ENCODE peak calls at places on chromosomes 2 and 18, in five cellular contexts. Q is C1 segment of cervical spinal cord; E is bronchial epithelial cell; Z is HFF-Myc; A is stimulated activated CD4-positive, alpha-beta T cell treated with anti-CD3 and anti-CD28 coated beads, Interleukin-1b, Interleukin-23, amount 100 ng/mL, for 1 hour. B is an unnamed sample.

GRCh38 chr2:25297738-25298137 is 44.0 kb downstream of the DNMT3A start:
- DNase-seq in A (no peak), Z (no peak), Q (no peak), E (no peak), B (no peak)

GRCh38 chr2:20091305-20091991 is 40.0 kb upstream of the LAPTM4A start:
- DNase-seq in E (peak), A (no peak), Z (peak), Q (no peak), B (no peak)

GRCh38 chr2:236309669-236310029 is 45.4 kb upstream of the ASB18 start:
- DNase-seq in E (peak), A (no peak), Z (no peak), Q (no peak), B (no peak)

GRCh38 chr2:2590796-2591541 is 259.9 kb upstream of the MYT1L start:
- DNase-seq in A (no peak), E (no peak), Z (no peak), Q (no peak), B (no peak)

GRCh38 chr2:45823723-45824206 is 172.3 kb downstream of the PRKCE start:
- DNase-seq in Q (peak), A (no peak), Z (no peak), E (peak), B (no peak)

GRCh38 chr2:46922606-46923005 is 7.0 kb upstream of the MCFD2 start:
- DNase-seq in Z (no peak), Q (no peak), A (no peak), E (no peak), B (no peak)

GRCh38 chr2:167196461-167197252 is 308.4 kb downstream of the XIRP2 start:
- DNase-seq in E (no peak), A (no peak), Z (no peak), Q (no peak), B (no peak)

GRCh38 chr2:178811045-178811444 is 3.8 kb upstream of the TTN start:
- DNase-seq in A (no peak), E (no peak), Q (no peak), Z (no peak), B (no peak)

GRCh38 chr18:67260841-67261240 is 255.7 kb downstream of the DSEL start:
- DNase-seq in E (no peak), A (no peak), Z (no peak), Q (no peak), B (no peak)

GRCh38 chr2:25570161-25570840 is 103.1 kb downstream of the DTNB start:
- DNase-seq in E (no peak), Q (no peak), Z (no peak), A (no peak), B (no peak)

GRCh38 chr2:379778-380177 is 91.9 kb upstream of the ALKAL2 start:
- DNase-seq in Z (no peak), E (no peak), Q (no peak), A (no peak), B (no peak)

GRCh38 chr2:212539145-212539880 is 711 bp upstream of the ERBB4 start:
- DNase-seq in E (peak), Z (no peak), Q (peak), A (no peak), B (no peak)

GRCh38 chr2:101921961-101922325 is 69.8 kb upstream of the IL1R2 start:
- DNase-seq in E (no peak), A (no peak), Q (no peak), Z (no peak), B (no peak)

GRCh38 chr18:60883594-60883993 is 449.6 kb upstream of the CDH20 start:
- DNase-seq in E (peak), Q (no peak), Z (no peak), A (no peak), B (no peak)

GRCh38 chr2:62539892-62540785 is 34.1 kb upstream of the TMEM17 start:
- DNase-seq in A (no peak), Q (no peak), E (peak), Z (no peak), B (no peak)

GRCh38 chr2:159126653-159127052 is 158.2 kb downstream of the TANC1 start:
- DNase-seq in Q (no peak), E (peak), Z (no peak), A (no peak), B (no peak)

GRCh38 chr2:109232909-109233308 is 103.9 kb downstream of the SH3RF3 start:
- DNase-seq in Z (no peak), E (no peak), A (no peak), Q (no peak), B (no peak)

GRCh38 chr2:119389615-119390306 is 23.0 kb downstream of the DBI start:
- DNase-seq in A (no peak), E (peak), Z (no peak), Q (peak), B (no peak)

GRCh38 chr2:120767486-120768005 is 31.9 kb downstream of the GLI2 start:
- DNase-seq in A (no peak), Z (no peak), Q (no peak), E (no peak), B (no peak)

GRCh38 chr2:62568074-62568473 is 62.1 kb upstream of the TMEM17 start:
- DNase-seq in E (no peak), Q (no peak), Z (no peak), A (no peak), B (no peak)

GRCh38 chr2:38039111-38039510 is 36.8 kb downstream of the CYP1B1 start:
- DNase-seq in A (no peak), Q (no peak), E (peak), Z (no peak), B (no peak)

GRCh38 chr2:241635756-241636155 is 1.2 kb downstream of the THAP4 start:
- DNase-seq in Z (no peak), A (no peak), E (no peak), Q (no peak), B (no peak)

GRCh38 chr2:148813603-148814065 is 61.4 kb upstream of the KIF5C start:
- DNase-seq in Z (no peak), A (peak), E (no peak), Q (no peak), B (no peak)

GRCh38 chr2:43333656-43334144 is 107.3 kb upstream of the ZFP36L2 start:
- DNase-seq in Z (no peak), E (peak), A (no peak), Q (no peak), B (no peak)

GRCh38 chr18:80108739-80109675 is at the start of gene ADNP2:
- DNase-seq in A (peak), Q (peak), Z (peak), E (peak), B (peak)

GRCh38 chr18:59536181-59536580 is 161.0 kb downstream of the CCBE1 start:
- DNase-seq in Z (no peak), A (no peak), Q (no peak), E (no peak), B (no peak)

B was measured in activated naive CD4-positive, alpha-beta T cell.